ENCODE peak calls at places on chromosomes 4 and X, in four cellular contexts. R is RCC 7860; C is NCI-H1105; F is activated gamma-delta T cell treated with anti-CD3 and anti-CD28 coated beads, Interleukin-2, amount 50 U/mL, for 16 hours. J is an unnamed sample.

GRCh38 chrX:118655561-118656246 is 71.7 kb upstream of the IL13RA1 start:
- DNase-seq in R (peak; percentile 3), C (no peak), F (no peak), J (no peak)

GRCh38 chr4:133866328-133866699 is 335.3 kb downstream of the PABPC4L start:
- DNase-seq in R (peak; percentile 84), C (peak; percentile 54), F (no peak), J (no peak)

GRCh38 chrX:115388879-115389278 is 99.4 kb downstream of the LUZP4 start:
- DNase-seq in R (no peak), C (no peak), F (no peak), J (no peak)

GRCh38 chr4:182671231-182671630 is 246.0 kb downstream of the DCTD start:
- DNase-seq in R (no peak), C (no peak), F (no peak), J (no peak)

GRCh38 chr4:182875471-182875870 is 41.7 kb downstream of the DCTD start:
- DNase-seq in R (no peak), C (no peak), F (no peak), J (no peak)

GRCh38 chr4:123398151-123398802 is 1.7 kb downstream of the SPRY1 start:
- DNase-seq in R (no peak), C (peak; percentile 48), F (peak; percentile 33), J (peak; percentile 77)

GRCh38 chr4:80202190-80202711 is 4.9 kb downstream of the PRDM8 start:
- DNase-seq in R (no peak), C (peak; percentile 51), F (peak; percentile 66), J (peak; percentile 83)

GRCh38 chr4:140252144-140252741 is 98.3 kb upstream of the MAML3 start:
- DNase-seq in R (no peak), C (peak; percentile 55), F (no peak), J (peak; percentile 42)

GRCh38 chr4:104735174-104735573 is 240.5 kb upstream of the CXXC4 start:
- DNase-seq in R (no peak), C (no peak), F (no peak), J (no peak)

GRCh38 chr4:123133397-123134050 is 211.1 kb upstream of the NUDT6 start:
- DNase-seq in R (no peak), C (no peak), F (no peak), J (no peak)

GRCh38 chr4:111689731-111690130 is 455.5 kb upstream of the FAM241A start:
- DNase-seq in R (no peak), C (no peak), F (no peak), J (no peak)

GRCh38 chr4:124262211-124263179 is 450.0 kb downstream of the ANKRD50 start:
- DNase-seq in R (peak; percentile 24), C (peak; percentile 36), F (peak; percentile 1), J (peak; percentile 66)

GRCh38 chrX:140439455-140439854 is 65.4 kb downstream of the SOX3 start:
- DNase-seq in R (no peak), C (no peak), F (no peak), J (peak; percentile 63)

GRCh38 chr4:146952896-146953295 is 7.2 kb upstream of the TTC29 start:
- DNase-seq in R (no peak), C (no peak), F (no peak), J (no peak)

GRCh38 chr4:17962171-17962570 is 59.4 kb downstream of the LCORL start:
- DNase-seq in R (no peak), C (no peak), F (no peak), J (no peak)

GRCh38 chr4:5238106-5238505 is 186.8 kb downstream of the STK32B start:
- DNase-seq in R (no peak), C (no peak), F (no peak), J (no peak)

GRCh38 chrX:88990882-88991582 is 244.0 kb downstream of the CPXCR1 start:
- DNase-seq in R (no peak), C (no peak), F (no peak), J (no peak)

GRCh38 chr4:7006411-7006810 is 36.8 kb upstream of the TADA2B start:
- DNase-seq in R (no peak), C (no peak), F (no peak), J (no peak)

GRCh38 chr4:1890979-1891378 is 19.8 kb downstream of the NSD2 start:
- DNase-seq in R (no peak), C (no peak), F (no peak), J (no peak)

GRCh38 chrX:13153796-13154195 is 109.4 kb upstream of the FAM9C start:
- DNase-seq in R (no peak), C (no peak), F (no peak), J (no peak)

GRCh38 chr4:147049940-147050852 is 104.5 kb upstream of the TTC29 start:
- DNase-seq in R (no peak), C (no peak), F (no peak), J (no peak)

GRCh38 chr4:145484240-145484846 is 2.7 kb downstream of the SMAD1 start:
- DNase-seq in R (no peak), C (no peak), F (no peak), J (no peak)